ENCODE peak calls at places on chromosomes 11 and 22, in seven cellular contexts. One of them, this sample, is unnamed.
A peak's percentile ranks its signal among the peaks of the same experiment; 100 is the strongest.

GRCh38 chr11:79043726-79044125 is 397.1 kb downstream of the TENM4 start:
- DNase-seq in spleen: no peak
- DNase-seq in CD8-positive, alpha-beta T cell: no peak
- DNase-seq in A549: no peak
- DNase-seq in PC-3: no peak
- DNase-seq in effector memory CD4-positive, alpha-beta T cell: no peak
- DNase-seq in dorsolateral prefrontal cortex: no peak
- DNase-seq in this sample: no peak

GRCh38 chr11:74611369-74611861 is 19.0 kb downstream of the POLD3 start:
- DNase-seq in effector memory CD4-positive, alpha-beta T cell: no peak
- DNase-seq in PC-3: peak; percentile 68
- DNase-seq in CD8-positive, alpha-beta T cell: no peak
- DNase-seq in A549: peak; percentile 82
- DNase-seq in spleen: no peak
- DNase-seq in dorsolateral prefrontal cortex: no peak
- DNase-seq in this sample: no peak

GRCh38 chr11:28878025-28878424 is 769.8 kb downstream of the METTL15 start:
- DNase-seq in PC-3: peak; percentile 63
- DNase-seq in A549: peak; percentile 60
- DNase-seq in dorsolateral prefrontal cortex: no peak
- DNase-seq in effector memory CD4-positive, alpha-beta T cell: no peak
- DNase-seq in spleen: no peak
- DNase-seq in CD8-positive, alpha-beta T cell: no peak
- DNase-seq in this sample: no peak

GRCh38 chr11:1560011-1560579 is 12.0 kb downstream of the DUSP8 start:
- DNase-seq in dorsolateral prefrontal cortex: no peak
- DNase-seq in PC-3: no peak
- DNase-seq in CD8-positive, alpha-beta T cell: no peak
- DNase-seq in A549: no peak
- DNase-seq in spleen: peak; percentile 75
- DNase-seq in effector memory CD4-positive, alpha-beta T cell: no peak
- DNase-seq in this sample: no peak

GRCh38 chr22:39996732-39997131 is 2.0 kb downstream of the FAM83F start:
- DNase-seq in dorsolateral prefrontal cortex: no peak
- DNase-seq in spleen: no peak
- DNase-seq in A549: no peak
- DNase-seq in PC-3: no peak
- DNase-seq in effector memory CD4-positive, alpha-beta T cell: no peak
- DNase-seq in CD8-positive, alpha-beta T cell: no peak
- DNase-seq in this sample: no peak

GRCh38 chr11:123628936-123629683 is 25.3 kb downstream of the SCN3B start:
- DNase-seq in spleen: no peak
- DNase-seq in A549: no peak
- DNase-seq in PC-3: peak; percentile 39
- DNase-seq in CD8-positive, alpha-beta T cell: no peak
- DNase-seq in dorsolateral prefrontal cortex: peak; percentile 32
- DNase-seq in effector memory CD4-positive, alpha-beta T cell: no peak
- DNase-seq in this sample: peak; percentile 33

GRCh38 chr11:128694618-128695481 is 978 bp downstream of the FLI1 start:
- DNase-seq in spleen: peak; percentile 95
- DNase-seq in CD8-positive, alpha-beta T cell: no peak
- DNase-seq in dorsolateral prefrontal cortex: no peak
- DNase-seq in A549: no peak
- DNase-seq in PC-3: no peak
- DNase-seq in effector memory CD4-positive, alpha-beta T cell: no peak
- DNase-seq in this sample: no peak

GRCh38 chr11:10454902-10455631 is at the start of gene AMPD3:
- DNase-seq in dorsolateral prefrontal cortex: no peak
- DNase-seq in PC-3: peak; percentile 93
- DNase-seq in effector memory CD4-positive, alpha-beta T cell: no peak
- DNase-seq in CD8-positive, alpha-beta T cell: no peak
- DNase-seq in spleen: peak; percentile 81
- DNase-seq in A549: peak; percentile 82
- DNase-seq in this sample: no peak

GRCh38 chr11:73350908-73351636 is 25.1 kb upstream of the RELT start:
- DNase-seq in effector memory CD4-positive, alpha-beta T cell: peak; percentile 44
- DNase-seq in A549: peak; percentile 73
- DNase-seq in spleen: peak; percentile 88
- DNase-seq in dorsolateral prefrontal cortex: peak; percentile 62
- DNase-seq in CD8-positive, alpha-beta T cell: peak; percentile 47
- DNase-seq in PC-3: peak; percentile 81
- DNase-seq in this sample: no peak

GRCh38 chr11:70861534-70861933 is 390.8 kb downstream of the SHANK2 start:
- DNase-seq in PC-3: no peak
- DNase-seq in A549: no peak
- DNase-seq in CD8-positive, alpha-beta T cell: no peak
- DNase-seq in dorsolateral prefrontal cortex: no peak
- DNase-seq in effector memory CD4-positive, alpha-beta T cell: no peak
- DNase-seq in spleen: no peak
- DNase-seq in this sample: no peak

GRCh38 chr22:40036591-40037225 is 42.0 kb downstream of the FAM83F start:
- DNase-seq in PC-3: peak; percentile 67
- DNase-seq in A549: peak; percentile 82
- DNase-seq in CD8-positive, alpha-beta T cell: peak; percentile 31
- DNase-seq in spleen: peak; percentile 84
- DNase-seq in dorsolateral prefrontal cortex: peak; percentile 72
- DNase-seq in effector memory CD4-positive, alpha-beta T cell: no peak
- DNase-seq in this sample: peak; percentile 23

GRCh38 chr22:44669725-44670027 is 32.3 kb upstream of the PRR5 start:
- DNase-seq in spleen: no peak
- DNase-seq in PC-3: no peak
- DNase-seq in A549: peak; percentile 41
- DNase-seq in CD8-positive, alpha-beta T cell: no peak
- DNase-seq in dorsolateral prefrontal cortex: no peak
- DNase-seq in effector memory CD4-positive, alpha-beta T cell: no peak
- DNase-seq in this sample: no peak

GRCh38 chr22:22818861-22819855 is 68.5 kb upstream of the IGLL5 start:
- DNase-seq in dorsolateral prefrontal cortex: no peak
- DNase-seq in A549: no peak
- DNase-seq in PC-3: no peak
- DNase-seq in spleen: peak; percentile 81
- DNase-seq in CD8-positive, alpha-beta T cell: peak; percentile 23
- DNase-seq in effector memory CD4-positive, alpha-beta T cell: no peak
- DNase-seq in this sample: no peak

GRCh38 chr11:83612891-83613766 is 327.0 kb upstream of the CCDC90B start:
- DNase-seq in A549: no peak
- DNase-seq in effector memory CD4-positive, alpha-beta T cell: no peak
- DNase-seq in CD8-positive, alpha-beta T cell: no peak
- DNase-seq in PC-3: no peak
- DNase-seq in dorsolateral prefrontal cortex: peak; percentile 16
- DNase-seq in spleen: no peak
- DNase-seq in this sample: peak; percentile 24

GRCh38 chr22:35554297-35554845 is 13.7 kb downstream of the RASD2 start:
- DNase-seq in PC-3: no peak
- DNase-seq in effector memory CD4-positive, alpha-beta T cell: no peak
- DNase-seq in CD8-positive, alpha-beta T cell: no peak
- DNase-seq in A549: no peak
- DNase-seq in spleen: no peak
- DNase-seq in dorsolateral prefrontal cortex: no peak
- DNase-seq in this sample: no peak

GRCh38 chr11:72657356-72657755 is 16.9 kb downstream of the PDE2A start:
- DNase-seq in effector memory CD4-positive, alpha-beta T cell: no peak
- DNase-seq in PC-3: no peak
- DNase-seq in A549: no peak
- DNase-seq in CD8-positive, alpha-beta T cell: no peak
- DNase-seq in spleen: no peak
- DNase-seq in dorsolateral prefrontal cortex: no peak
- DNase-seq in this sample: no peak

GRCh38 chr11:17607083-17607429 is 60.0 kb downstream of the OTOG start:
- DNase-seq in CD8-positive, alpha-beta T cell: no peak
- DNase-seq in effector memory CD4-positive, alpha-beta T cell: no peak
- DNase-seq in A549: no peak
- DNase-seq in spleen: no peak
- DNase-seq in dorsolateral prefrontal cortex: no peak
- DNase-seq in PC-3: no peak
- DNase-seq in this sample: no peak

GRCh38 chr22:26610072-26610958 is 7.5 kb downstream of the CRYBB1 start:
- DNase-seq in A549: no peak
- DNase-seq in dorsolateral prefrontal cortex: peak; percentile 64
- DNase-seq in effector memory CD4-positive, alpha-beta T cell: no peak
- DNase-seq in spleen: peak; percentile 74
- DNase-seq in PC-3: peak; percentile 73
- DNase-seq in CD8-positive, alpha-beta T cell: peak; percentile 16
- DNase-seq in this sample: no peak

GRCh38 chr11:118996926-118997626 is 862 bp upstream of the CENATAC start:
- DNase-seq in PC-3: peak; percentile 31
- DNase-seq in dorsolateral prefrontal cortex: peak; percentile 23
- DNase-seq in effector memory CD4-positive, alpha-beta T cell: peak; percentile 30
- DNase-seq in A549: peak; percentile 40
- DNase-seq in CD8-positive, alpha-beta T cell: no peak
- DNase-seq in spleen: peak; percentile 73
- DNase-seq in this sample: peak; percentile 50

GRCh38 chr22:26573026-26573662 is 16.8 kb downstream of the TPST2 start:
- DNase-seq in effector memory CD4-positive, alpha-beta T cell: no peak
- DNase-seq in CD8-positive, alpha-beta T cell: no peak
- DNase-seq in spleen: peak; percentile 91
- DNase-seq in A549: no peak
- DNase-seq in PC-3: no peak
- DNase-seq in dorsolateral prefrontal cortex: no peak
- DNase-seq in this sample: no peak

GRCh38 chr11:110059706-110060430 is 33.3 kb upstream of the ZC3H12C start:
- DNase-seq in dorsolateral prefrontal cortex: no peak
- DNase-seq in spleen: no peak
- DNase-seq in CD8-positive, alpha-beta T cell: no peak
- DNase-seq in A549: no peak
- DNase-seq in PC-3: peak; percentile 64
- DNase-seq in effector memory CD4-positive, alpha-beta T cell: no peak
- DNase-seq in this sample: no peak

GRCh38 chr11:94834931-94835330 is 66.8 kb downstream of the AMOTL1 start:
- DNase-seq in A549: no peak
- DNase-seq in PC-3: no peak
- DNase-seq in spleen: no peak
- DNase-seq in dorsolateral prefrontal cortex: no peak
- DNase-seq in effector memory CD4-positive, alpha-beta T cell: no peak
- DNase-seq in CD8-positive, alpha-beta T cell: no peak
- DNase-seq in this sample: no peak
- H3K27ac ChIP-seq in A549: no peak overlapping the region
- H3K27ac ChIP-seq in PC-3: no peak overlapping the region
- H3K27ac ChIP-seq in spleen: no peak overlapping the region
- H3K27ac ChIP-seq in dorsolateral prefrontal cortex: no peak overlapping the region
- H3K27ac ChIP-seq in effector memory CD4-positive, alpha-beta T cell: no peak overlapping the region
- H3K27ac ChIP-seq in CD8-positive, alpha-beta T cell: no peak overlapping the region
- H3K27ac ChIP-seq in this sample: peak overlapping the region; percentile 54

DNA sequence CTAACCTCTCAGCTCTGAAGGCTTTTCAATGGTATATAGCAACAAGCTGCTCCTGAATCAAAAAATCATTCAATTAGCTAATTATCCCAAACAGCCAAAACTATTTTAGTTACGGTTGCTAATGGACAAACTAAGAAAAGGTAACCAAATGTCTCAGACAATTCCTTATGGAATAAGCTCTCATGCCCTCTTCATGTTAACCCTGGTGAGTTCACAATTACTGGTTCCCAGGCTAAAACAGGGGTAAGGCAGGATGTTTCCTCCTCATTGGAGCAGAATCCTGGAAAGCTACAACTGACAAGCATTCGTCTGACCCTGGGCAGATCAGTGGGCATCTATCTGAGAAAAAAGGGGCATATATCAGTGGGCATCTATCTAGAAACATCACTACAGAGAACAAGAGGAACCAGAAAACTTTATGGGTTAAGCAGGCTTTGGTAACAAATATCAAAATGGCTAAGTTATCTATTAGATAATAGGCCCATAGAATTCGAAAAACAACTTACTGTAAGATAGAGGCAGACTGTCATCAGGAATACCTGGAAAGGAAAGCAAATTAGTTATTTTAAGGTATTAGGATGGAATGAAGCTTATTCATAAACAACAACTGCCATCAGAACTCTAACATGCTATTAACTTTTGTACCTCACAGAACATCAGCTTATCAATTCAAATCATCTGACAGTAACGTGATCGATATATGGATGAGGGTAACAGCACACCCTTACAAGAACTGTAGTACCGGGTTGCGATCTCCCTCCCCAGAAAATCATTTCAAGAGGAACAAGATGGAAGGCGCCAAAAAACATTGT is 14.8 kb upstream of the WDR74 start:
- DNase-seq in spleen: peak; percentile 21
- DNase-seq in effector memory CD4-positive, alpha-beta T cell: no peak
- DNase-seq in dorsolateral prefrontal cortex: no peak
- DNase-seq in CD8-positive, alpha-beta T cell: no peak
- DNase-seq in A549: no peak
- DNase-seq in PC-3: no peak
- DNase-seq in this sample: no peak
- H3K27ac ChIP-seq in spleen: peak overlapping the region; percentile 89
- H3K27ac ChIP-seq in effector memory CD4-positive, alpha-beta T cell: peak overlapping the region; percentile 80
- H3K27ac ChIP-seq in dorsolateral prefrontal cortex: peak overlapping the region; percentile 82
- H3K27ac ChIP-seq in CD8-positive, alpha-beta T cell: peak overlapping the region; percentile 84
- H3K27ac ChIP-seq in A549: peak overlapping the region; percentile 90
- H3K27ac ChIP-seq in PC-3: no peak overlapping the region
- H3K27ac ChIP-seq in this sample: no peak overlapping the region

GRCh38 chr22:37177221-37177620 is 10.8 kb downstream of the C1QTNF6 start:
- DNase-seq in effector memory CD4-positive, alpha-beta T cell: no peak
- DNase-seq in PC-3: no peak
- DNase-seq in CD8-positive, alpha-beta T cell: no peak
- DNase-seq in dorsolateral prefrontal cortex: no peak
- DNase-seq in spleen: peak; percentile 72
- DNase-seq in A549: no peak
- DNase-seq in this sample: no peak

GRCh38 chr22:37178350-37179125 is 9.5 kb downstream of the C1QTNF6 start:
- DNase-seq in CD8-positive, alpha-beta T cell: no peak
- DNase-seq in effector memory CD4-positive, alpha-beta T cell: no peak
- DNase-seq in dorsolateral prefrontal cortex: no peak
- DNase-seq in PC-3: no peak
- DNase-seq in spleen: peak; percentile 78
- DNase-seq in A549: peak; percentile 69
- DNase-seq in this sample: no peak

GRCh38 chr22:37176464-37177061 is 11.5 kb downstream of the C1QTNF6 start:
- DNase-seq in A549: no peak
- DNase-seq in effector memory CD4-positive, alpha-beta T cell: no peak
- DNase-seq in CD8-positive, alpha-beta T cell: no peak
- DNase-seq in spleen: peak; percentile 84
- DNase-seq in PC-3: no peak
- DNase-seq in dorsolateral prefrontal cortex: peak; percentile 25
- DNase-seq in this sample: no peak

GRCh38 chr22:37179126-37179470 is 8.9 kb downstream of the C1QTNF6 start:
- DNase-seq in PC-3: no peak
- DNase-seq in CD8-positive, alpha-beta T cell: no peak
- DNase-seq in dorsolateral prefrontal cortex: no peak
- DNase-seq in effector memory CD4-positive, alpha-beta T cell: no peak
- DNase-seq in A549: no peak
- DNase-seq in spleen: no peak
- DNase-seq in this sample: no peak

DNA sequence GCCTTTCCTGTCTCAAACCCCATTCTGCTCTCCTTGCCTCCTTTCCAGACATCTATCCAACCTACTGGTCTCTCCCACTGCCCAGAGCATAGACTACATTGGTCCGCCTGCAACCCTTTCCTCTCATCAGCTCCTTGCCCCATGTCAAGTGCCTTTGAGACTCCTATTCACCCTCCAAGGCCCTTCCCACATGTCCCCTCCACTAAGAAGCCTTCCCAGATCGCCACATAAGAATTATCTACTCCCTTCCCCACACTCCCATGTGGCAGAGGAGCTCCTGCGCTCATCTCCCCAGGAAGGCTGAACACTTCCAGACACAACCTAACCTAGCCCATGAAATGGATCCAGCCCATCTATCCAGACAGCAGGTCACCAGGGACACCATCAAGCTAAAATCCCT is 10.3 kb downstream of the C1QTNF6 start:
- DNase-seq in PC-3: no peak
- DNase-seq in effector memory CD4-positive, alpha-beta T cell: no peak
- DNase-seq in CD8-positive, alpha-beta T cell: no peak
- DNase-seq in A549: no peak
- DNase-seq in spleen: no peak
- DNase-seq in dorsolateral prefrontal cortex: no peak
- DNase-seq in this sample: no peak
- H3K27ac ChIP-seq in PC-3: no peak overlapping the region
- H3K27ac ChIP-seq in effector memory CD4-positive, alpha-beta T cell: no peak overlapping the region
- H3K27ac ChIP-seq in CD8-positive, alpha-beta T cell: no peak overlapping the region
- H3K27ac ChIP-seq in A549: peak overlapping the region; percentile 79
- H3K27ac ChIP-seq in spleen: peak overlapping the region; percentile 64
- H3K27ac ChIP-seq in dorsolateral prefrontal cortex: no peak overlapping the region
- H3K27ac ChIP-seq in this sample: no peak overlapping the region

GRCh38 chr11:87548797-87549196 is 511.1 kb downstream of the TMEM135 start:
- DNase-seq in spleen: no peak
- DNase-seq in A549: no peak
- DNase-seq in PC-3: no peak
- DNase-seq in CD8-positive, alpha-beta T cell: no peak
- DNase-seq in effector memory CD4-positive, alpha-beta T cell: no peak
- DNase-seq in dorsolateral prefrontal cortex: no peak
- DNase-seq in this sample: no peak
- H3K27ac ChIP-seq in spleen: no peak overlapping the region
- H3K27ac ChIP-seq in A549: no peak overlapping the region
- H3K27ac ChIP-seq in PC-3: no peak overlapping the region
- H3K27ac ChIP-seq in CD8-positive, alpha-beta T cell: no peak overlapping the region
- H3K27ac ChIP-seq in effector memory CD4-positive, alpha-beta T cell: no peak overlapping the region
- H3K27ac ChIP-seq in dorsolateral prefrontal cortex: no peak overlapping the region
- H3K27ac ChIP-seq in this sample: no peak overlapping the region

This sample was measured in caudate nucleus.